ENCODE peak calls at places on chromosome 21, in four cellular contexts. One of them, this sample, is unnamed.

GRCh38 chr21:18622383-18622782 is 218.8 kb upstream of the TMPRSS15 start:
- DNase-seq in IMR-90: no peak
- DNase-seq in neuronal stem cell: no peak
- DNase-seq in mesendoderm: peak; percentile 78
- DNase-seq in this sample: no peak

GRCh38 chr21:37371041-37371397 is 4.4 kb downstream of the DYRK1A start:
- DNase-seq in IMR-90: no peak
- DNase-seq in neuronal stem cell: no peak
- DNase-seq in mesendoderm: no peak
- DNase-seq in this sample: no peak

GRCh38 chr21:26513212-26513611 is 59.9 kb downstream of the CYYR1 start:
- DNase-seq in mesendoderm: no peak
- DNase-seq in neuronal stem cell: no peak
- DNase-seq in IMR-90: no peak
- DNase-seq in this sample: no peak

GRCh38 chr21:20971296-20971921 is 26.8 kb upstream of the NCAM2 start:
- DNase-seq in mesendoderm: peak; percentile 63
- DNase-seq in neuronal stem cell: peak; percentile 23
- DNase-seq in IMR-90: peak; percentile 60
- DNase-seq in this sample: peak; percentile 15

GRCh38 chr21:29342394-29342957 is 43.8 kb downstream of the BACH1 start:
- DNase-seq in IMR-90: peak; percentile 99
- DNase-seq in neuronal stem cell: no peak
- DNase-seq in mesendoderm: no peak
- DNase-seq in this sample: no peak

GRCh38 chr21:21232320-21232719 is 234.1 kb downstream of the NCAM2 start:
- DNase-seq in mesendoderm: peak; percentile 31
- DNase-seq in IMR-90: peak; percentile 71
- DNase-seq in neuronal stem cell: peak; percentile 32
- DNase-seq in this sample: no peak

GRCh38 chr21:27047331-27048314 is 80.7 kb upstream of the ADAMTS5 start:
- DNase-seq in neuronal stem cell: peak; percentile 27
- DNase-seq in IMR-90: peak; percentile 79
- DNase-seq in mesendoderm: no peak
- DNase-seq in this sample: no peak

GRCh38 chr21:40765771-40766170 is 81.2 kb downstream of the DSCAM start:
- DNase-seq in neuronal stem cell: no peak
- DNase-seq in IMR-90: no peak
- DNase-seq in mesendoderm: no peak
- DNase-seq in this sample: no peak

GRCh38 chr21:37231247-37231645 is 35.9 kb downstream of the VPS26C start:
- DNase-seq in IMR-90: no peak
- DNase-seq in neuronal stem cell: no peak
- DNase-seq in mesendoderm: no peak
- DNase-seq in this sample: peak; percentile 30

GRCh38 chr21:40245021-40245420 is 377.8 kb downstream of the PCP4 start:
- DNase-seq in mesendoderm: no peak
- DNase-seq in neuronal stem cell: no peak
- DNase-seq in IMR-90: no peak
- DNase-seq in this sample: no peak

GRCh38 chr21:42459583-42460215 is 36.3 kb downstream of the RSPH1 start:
- DNase-seq in neuronal stem cell: no peak
- DNase-seq in mesendoderm: no peak
- DNase-seq in IMR-90: no peak
- DNase-seq in this sample: no peak

GRCh38 chr21:42430570-42430969 is 26.9 kb downstream of the UBASH3A start:
- DNase-seq in IMR-90: no peak
- DNase-seq in neuronal stem cell: no peak
- DNase-seq in mesendoderm: no peak
- DNase-seq in this sample: no peak

GRCh38 chr21:45529785-45530422 is 12.3 kb downstream of the SLC19A1 start:
- DNase-seq in neuronal stem cell: no peak
- DNase-seq in IMR-90: no peak
- DNase-seq in mesendoderm: no peak
- DNase-seq in this sample: peak; percentile 19
- H3K23ac ChIP-seq in neuronal stem cell: peak overlapping the region; percentile 81
- H3K23ac ChIP-seq in IMR-90: no peak overlapping the region
- H3K23ac ChIP-seq in mesendoderm: no peak overlapping the region
- H3K23ac ChIP-seq in this sample: no peak overlapping the region

GRCh38 chr21:16438761-16439160 is 709.0 kb downstream of the USP25 start:
- DNase-seq in mesendoderm: no peak
- DNase-seq in neuronal stem cell: no peak
- DNase-seq in IMR-90: no peak
- DNase-seq in this sample: no peak
- H3K23ac ChIP-seq in mesendoderm: no peak overlapping the region
- H3K23ac ChIP-seq in neuronal stem cell: no peak overlapping the region
- H3K23ac ChIP-seq in IMR-90: no peak overlapping the region
- H3K23ac ChIP-seq in this sample: no peak overlapping the region

GRCh38 chr21:43958364-43959158 is 53.5 kb upstream of the TRAPPC10 start:
- DNase-seq in IMR-90: no peak
- DNase-seq in neuronal stem cell: no peak
- DNase-seq in mesendoderm: no peak
- DNase-seq in this sample: no peak
- H3K23ac ChIP-seq in IMR-90: no peak overlapping the region
- H3K23ac ChIP-seq in neuronal stem cell: peak overlapping the region; percentile 86
- H3K23ac ChIP-seq in mesendoderm: no peak overlapping the region
- H3K23ac ChIP-seq in this sample: no peak overlapping the region

DNA sequence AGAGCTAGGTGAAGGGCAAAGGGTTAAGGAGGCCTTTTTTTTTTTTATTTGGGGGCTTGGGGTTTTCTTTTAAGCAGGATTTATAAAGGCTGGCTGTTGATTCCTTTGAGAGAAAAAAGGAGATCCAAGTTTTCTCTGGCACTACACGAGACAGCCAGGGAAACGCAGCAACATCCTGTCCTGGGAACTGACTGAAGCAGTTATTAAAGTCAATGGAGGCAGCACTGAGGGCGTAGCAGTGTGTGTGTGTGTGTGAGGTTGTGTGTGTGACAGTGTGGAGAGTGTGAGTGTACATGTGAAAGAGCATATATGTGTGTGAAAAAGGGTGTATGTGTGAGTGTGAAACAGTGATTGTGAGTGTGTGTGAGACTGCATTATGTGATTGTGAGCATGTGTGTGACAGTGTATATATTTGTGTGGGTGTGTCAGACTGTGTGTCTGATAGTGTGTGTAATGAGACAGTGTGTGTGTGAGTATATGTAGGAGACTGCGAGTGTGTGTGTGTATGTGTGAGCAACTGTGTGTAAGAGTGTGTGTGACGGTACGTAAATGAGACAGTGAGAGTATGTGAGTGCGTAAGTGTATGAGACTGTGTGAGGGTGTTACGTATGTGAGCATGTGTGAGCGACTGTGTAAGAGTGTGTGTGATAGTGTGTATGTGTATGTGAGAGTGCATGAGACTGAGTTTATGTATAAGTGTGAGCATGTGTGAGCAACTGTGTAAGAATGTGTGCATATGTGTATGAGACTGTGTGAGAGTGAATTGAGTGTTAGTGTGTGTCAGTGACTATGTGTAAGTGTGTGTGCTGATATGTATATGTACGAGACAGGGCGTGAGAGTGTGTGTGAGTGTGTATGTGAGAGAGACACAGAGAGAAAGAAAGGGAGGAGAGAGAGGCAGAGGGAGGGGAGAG is 66.0 kb upstream of the TIAM1 start:
- DNase-seq in mesendoderm: no peak
- DNase-seq in neuronal stem cell: no peak
- DNase-seq in IMR-90: no peak
- DNase-seq in this sample: no peak
- H3K23ac ChIP-seq in mesendoderm: no peak overlapping the region
- H3K23ac ChIP-seq in neuronal stem cell: no peak overlapping the region
- H3K23ac ChIP-seq in IMR-90: no peak overlapping the region
- H3K23ac ChIP-seq in this sample: no peak overlapping the region

DNA sequence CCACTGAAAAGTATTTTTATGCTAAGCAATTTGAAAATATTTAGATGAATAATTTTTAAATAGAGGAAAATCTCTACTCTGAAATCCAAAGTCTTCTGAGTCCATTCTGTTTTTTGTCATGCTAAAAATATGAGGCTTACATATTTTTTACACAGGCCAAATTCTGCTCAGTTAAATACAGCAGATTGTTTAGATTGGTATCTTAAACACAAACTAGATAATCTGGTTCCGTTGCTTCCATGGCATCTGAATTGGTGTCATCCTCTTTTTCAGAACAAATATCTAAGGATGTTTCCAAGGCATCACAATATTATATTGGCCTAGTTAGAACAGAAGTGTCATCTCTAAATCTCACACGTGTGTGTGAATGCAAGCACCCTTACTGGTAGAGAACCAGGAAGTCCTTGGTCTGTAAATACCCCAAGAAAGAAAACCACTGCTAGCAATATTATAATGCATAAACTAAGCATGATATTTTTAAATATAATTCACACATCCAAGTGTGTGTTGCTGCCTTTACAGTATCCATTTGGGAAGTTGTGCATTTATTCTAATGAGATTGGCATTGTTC is 151.1 kb downstream of the NRIP1 start:
- DNase-seq in mesendoderm: no peak
- DNase-seq in neuronal stem cell: no peak
- DNase-seq in IMR-90: peak; percentile 34
- DNase-seq in this sample: no peak
- H3K23ac ChIP-seq in mesendoderm: no peak overlapping the region
- H3K23ac ChIP-seq in neuronal stem cell: no peak overlapping the region
- H3K23ac ChIP-seq in IMR-90: no peak overlapping the region
- H3K23ac ChIP-seq in this sample: no peak overlapping the region